ENCODE peak calls at places on chromosomes 16 and 17, in nine cellular contexts. N, V, X, P, O, B, D, H and I are unnamed samples.

GRCh38 chr17:59027750-59028149 is 78.9 kb downstream of the TRIM37 start:
- DNase-seq in N (no peak), V (no peak), X (no peak), P (no peak), O (no peak), B (no peak), D (no peak), H (no peak), I (no peak)

GRCh38 chr17:65064452-65065019 is 8.0 kb upstream of the GNA13 start:
- DNase-seq in N (no peak), V (no peak), X (no peak), P (no peak), O (no peak), B (no peak), D (no peak), H (no peak), I (no peak)

GRCh38 chr17:29613371-29613837 is 9.3 kb downstream of the CORO6 start:
- DNase-seq in N (peak), V (peak), X (no peak), P (peak), O (peak), B (peak), D (peak), H (peak), I (no peak)

GRCh38 chr16:49608801-49609200 is 235.2 kb downstream of the C16orf78 start:
- DNase-seq in N (no peak), V (no peak), X (no peak), P (no peak), O (no peak), B (no peak), D (no peak), H (no peak), I (peak)

GRCh38 chr17:4483012-4483840 is 15.5 kb upstream of the SPNS2 start:
- DNase-seq in N (no peak), V (no peak), X (no peak), P (no peak), O (peak), B (no peak), D (no peak), H (peak), I (no peak)

GRCh38 chr16:57707331-57707730 is 12.7 kb downstream of the DRC7 start:
- DNase-seq in N (no peak), V (no peak), X (no peak), P (no peak), O (no peak), B (no peak), D (no peak), H (no peak), I (no peak)

GRCh38 chr16:29154100-29154499 is 169.2 kb downstream of the LAT start:
- DNase-seq in N (no peak), V (no peak), X (no peak), P (no peak), O (no peak), B (no peak), D (no peak), H (peak), I (no peak)

GRCh38 chr16:80656731-80657150 is 115.9 kb downstream of the DYNLRB2 start:
- DNase-seq in N (no peak), V (no peak), X (no peak), P (no peak), O (no peak), B (no peak), D (no peak), H (no peak), I (no peak)

GRCh38 chr16:84407588-84408313 is 39.4 kb downstream of the ATP2C2 start:
- DNase-seq in N (no peak), V (no peak), X (no peak), P (no peak), O (no peak), B (no peak), D (no peak), H (no peak), I (no peak)

GRCh38 chr16:3282103-3282746 is 1.1 kb upstream of the ZNF263 start:
- DNase-seq in N (no peak), V (no peak), X (no peak), P (no peak), O (no peak), B (peak), D (no peak), H (no peak), I (peak)

GRCh38 chr17:3724373-3725077 is 822 bp downstream of the HASPIN start:
- DNase-seq in N (no peak), V (no peak), X (no peak), P (no peak), O (no peak), B (no peak), D (no peak), H (no peak), I (no peak)

GRCh38 chr17:63929860-63930766 is 2.0 kb downstream of the CD79B start:
- DNase-seq in N (no peak), V (no peak), X (no peak), P (no peak), O (peak), B (no peak), D (no peak), H (peak), I (no peak)

GRCh38 chr16:62642677-62643076 is 606.4 kb upstream of the CDH8 start:
- DNase-seq in N (no peak), V (no peak), X (no peak), P (no peak), O (no peak), B (no peak), D (no peak), H (no peak), I (no peak)

GRCh38 chr17:50865060-50865867 is 890 bp downstream of the TOB1 start:
- DNase-seq in N (peak), V (peak), X (peak), P (peak), O (peak), B (peak), D (peak), H (no peak), I (peak)

GRCh38 chr17:72359811-72360210 is 239.0 kb downstream of the SOX9 start:
- DNase-seq in N (no peak), V (no peak), X (no peak), P (no peak), O (no peak), B (no peak), D (no peak), H (no peak), I (no peak)

GRCh38 chr16:89484923-89485679 is 5.3 kb downstream of the ANKRD11 start:
- DNase-seq in N (no peak), V (no peak), X (no peak), P (no peak), O (no peak), B (no peak), D (no peak), H (no peak), I (no peak)

GRCh38 chr16:88327566-88328312 is 55.0 kb upstream of the ZNF469 start:
- DNase-seq in N (peak), V (no peak), X (no peak), P (no peak), O (no peak), B (no peak), D (no peak), H (peak), I (no peak)

GRCh38 chr17:52124993-52125392 is 33.5 kb downstream of the CA10 start:
- DNase-seq in N (no peak), V (no peak), X (no peak), P (no peak), O (no peak), B (no peak), D (no peak), H (no peak), I (no peak)

GRCh38 chr17:68381076-68381900 is 76.0 kb downstream of the WIPI1 start:
- DNase-seq in N (no peak), V (no peak), X (peak), P (no peak), O (no peak), B (peak), D (no peak), H (no peak), I (no peak)

GRCh38 chr16:1680361-1680760 is 2.3 kb downstream of the JPT2 start:
- DNase-seq in N (no peak), V (no peak), X (no peak), P (no peak), O (no peak), B (no peak), D (no peak), H (no peak), I (no peak)